ENCODE peak calls at places on chromosomes 11 and 22, in nine cellular contexts. R, N, F, P, Y, X, K, Q and B are unnamed samples.

GRCh38 chr22:27060188-27060587 is 402.8 kb downstream of the MIAT start:
- DNase-seq in R (no peak), N (no peak), F (no peak), P (no peak), Y (no peak), X (no peak), K (no peak), Q (no peak), B (no peak)

GRCh38 chr22:30754971-30755759 is 60.5 kb downstream of the OSBP2 start:
- DNase-seq in R (peak), N (peak), F (peak), P (peak), Y (peak), X (peak), K (no peak), Q (peak), B (peak)

GRCh38 chr22:50293441-50294318 is 13.8 kb downstream of the PLXNB2 start:
- DNase-seq in R (peak), N (no peak), F (peak), P (peak), Y (peak), X (peak), K (no peak), Q (peak), B (peak)

GRCh38 chr11:64298966-64299846 is 952 bp upstream of the CATSPERZ start:
- DNase-seq in R (no peak), N (no peak), F (peak), P (peak), Y (no peak), X (no peak), K (no peak), Q (no peak), B (no peak)

GRCh38 chr11:12329797-12330196 is 47.6 kb upstream of the PARVA start:
- DNase-seq in R (no peak), N (no peak), F (no peak), P (no peak), Y (no peak), X (no peak), K (no peak), Q (no peak), B (no peak)

GRCh38 chr11:117600261-117600783 is 196.7 kb downstream of the DSCAML1 start:
- DNase-seq in R (no peak), N (no peak), F (no peak), P (no peak), Y (no peak), X (no peak), K (no peak), Q (no peak), B (no peak)

GRCh38 chr11:77230878-77231605 is 70.4 kb downstream of the GDPD4 start:
- DNase-seq in R (no peak), N (no peak), F (no peak), P (no peak), Y (no peak), X (no peak), K (no peak), Q (no peak), B (no peak)

GRCh38 chr11:121031167-121031566 is 7.3 kb downstream of the TBCEL start:
- DNase-seq in R (no peak), N (no peak), F (no peak), P (no peak), Y (no peak), X (no peak), K (no peak), Q (no peak), B (no peak)

GRCh38 chr11:2917842-2918490 is 11.3 kb downstream of the PHLDA2 start:
- DNase-seq in R (no peak), N (no peak), F (no peak), P (no peak), Y (no peak), X (no peak), K (no peak), Q (no peak), B (no peak)

GRCh38 chr11:28049338-28050216 is 58.4 kb downstream of the KIF18A start:
- DNase-seq in R (peak), N (no peak), F (no peak), P (no peak), Y (no peak), X (no peak), K (no peak), Q (peak), B (peak)

GRCh38 chr22:50468626-50469025 is 6.2 kb downstream of the SBF1 start:
- DNase-seq in R (no peak), N (no peak), F (no peak), P (no peak), Y (no peak), X (no peak), K (no peak), Q (no peak), B (no peak)

GRCh38 chr11:100861221-100861620 is 174.1 kb downstream of the ARHGAP42 start:
- DNase-seq in R (no peak), N (no peak), F (no peak), P (no peak), Y (no peak), X (no peak), K (no peak), Q (no peak), B (no peak)

GRCh38 chr11:117984471-117984870 is 1.7 kb upstream of the IL10RA start:
- DNase-seq in R (peak), N (no peak), F (no peak), P (no peak), Y (no peak), X (no peak), K (no peak), Q (no peak), B (no peak)

GRCh38 chr11:106101797-106102196 is 24.3 kb downstream of the AASDHPPT start:
- DNase-seq in R (peak), N (no peak), F (no peak), P (no peak), Y (no peak), X (no peak), K (no peak), Q (peak), B (peak)

GRCh38 chr22:21602579-21602978 is 27.2 kb downstream of the YDJC start:
- DNase-seq in R (no peak), N (no peak), F (no peak), P (no peak), Y (no peak), X (no peak), K (no peak), Q (no peak), B (no peak)

GRCh38 chr11:34281256-34281655 is 76.6 kb downstream of the ABTB2 start:
- DNase-seq in R (no peak), N (no peak), F (no peak), P (no peak), Y (no peak), X (no peak), K (no peak), Q (no peak), B (no peak)

GRCh38 chr11:3222003-3222855 is 3.6 kb upstream of the MRGPRG start:
- DNase-seq in R (no peak), N (no peak), F (no peak), P (no peak), Y (no peak), X (no peak), K (no peak), Q (no peak), B (no peak)

GRCh38 chr22:25207553-25208157 is 8.0 kb downstream of the CRYBB3 start:
- DNase-seq in R (no peak), N (no peak), F (no peak), P (no peak), Y (no peak), X (no peak), K (no peak), Q (no peak), B (no peak)

GRCh38 chr11:22703040-22703439 is 36.6 kb downstream of the GAS2 start:
- DNase-seq in R (peak), N (no peak), F (no peak), P (peak), Y (no peak), X (no peak), K (no peak), Q (no peak), B (peak)

GRCh38 chr11:126124284-126124683 is 61.6 kb upstream of the CDON start:
- DNase-seq in R (no peak), N (no peak), F (no peak), P (no peak), Y (no peak), X (no peak), K (no peak), Q (no peak), B (no peak)

GRCh38 chr11:77442394-77443053 is 31.4 kb downstream of the PAK1 start:
- DNase-seq in R (no peak), N (no peak), F (no peak), P (no peak), Y (no peak), X (no peak), K (no peak), Q (no peak), B (no peak)

GRCh38 chr11:44016129-44016528 is 31.7 kb upstream of the ACCSL start:
- DNase-seq in R (peak), N (no peak), F (peak), P (no peak), Y (no peak), X (no peak), K (peak), Q (peak), B (peak)

GRCh38 chr22:28479912-28480311 is 199.7 kb downstream of the TTC28 start:
- DNase-seq in R (no peak), N (no peak), F (no peak), P (no peak), Y (no peak), X (no peak), K (no peak), Q (no peak), B (no peak)

GRCh38 chr11:44246726-44247125 is 63.2 kb downstream of the ALX4 start:
- DNase-seq in R (peak), N (no peak), F (peak), P (no peak), Y (peak), X (no peak), K (no peak), Q (peak), B (no peak)

GRCh38 chr22:46057762-46058420 is 80.9 kb upstream of the WNT7B start:
- DNase-seq in R (peak), N (no peak), F (peak), P (no peak), Y (no peak), X (peak), K (no peak), Q (peak), B (peak)

GRCh38 chr11:92225563-92226308 is 1.1 kb downstream of the FAT3 start:
- DNase-seq in R (no peak), N (peak), F (no peak), P (peak), Y (no peak), X (no peak), K (peak), Q (no peak), B (peak)

GRCh38 chr22:26711205-26711958 is 54.0 kb downstream of the MIAT start:
- DNase-seq in R (no peak), N (no peak), F (no peak), P (no peak), Y (no peak), X (peak), K (no peak), Q (no peak), B (no peak)

GRCh38 chr11:67371549-67372231 is 1.7 kb downstream of the CLCF1 start:
- DNase-seq in R (peak), N (no peak), F (no peak), P (peak), Y (no peak), X (peak), K (no peak), Q (peak), B (no peak)
- TF ChIP-seq CTCF in R (peak), N (peak), F (peak), P (peak), Y (peak), X (peak), K (peak), Q (peak), B (peak)

GRCh38 chr11:122294041-122294440 is 178.0 kb upstream of the BLID start:
- DNase-seq in R (no peak), N (no peak), F (no peak), P (no peak), Y (no peak), X (no peak), K (no peak), Q (no peak), B (no peak)

GRCh38 chr11:122293298-122294023 is 177.4 kb upstream of the BLID start:
- DNase-seq in R (peak), N (no peak), F (no peak), P (no peak), Y (peak), X (no peak), K (no peak), Q (peak), B (no peak)
- TF ChIP-seq CTCF in R (peak), N (peak), F (peak), P (peak), Y (peak), X (peak), K (no peak), Q (peak), B (no peak)

GRCh38 chr11:131692151-131692550 is 321.7 kb downstream of the NTM start:
- DNase-seq in R (no peak), N (no peak), F (no peak), P (no peak), Y (no peak), X (no peak), K (no peak), Q (peak), B (no peak)

GRCh38 chr11:131694526-131695424 is 324.4 kb downstream of the NTM start:
- DNase-seq in R (peak), N (peak), F (peak), P (peak), Y (no peak), X (peak), K (peak), Q (peak), B (peak)

GRCh38 chr11:131692961-131693360 is 322.5 kb downstream of the NTM start:
- DNase-seq in R (no peak), N (no peak), F (no peak), P (no peak), Y (no peak), X (no peak), K (no peak), Q (no peak), B (no peak)

GRCh38 chr11:131691558-131692041 is 321.2 kb downstream of the NTM start:
- DNase-seq in R (peak), N (peak), F (no peak), P (peak), Y (no peak), X (no peak), K (no peak), Q (no peak), B (no peak)

GRCh38 chr11:131693756-131694155 is 323.3 kb downstream of the NTM start:
- DNase-seq in R (no peak), N (no peak), F (no peak), P (no peak), Y (no peak), X (no peak), K (no peak), Q (no peak), B (no peak)
- TF ChIP-seq CTCF in R (no peak), N (no peak), F (no peak), P (no peak), Y (no peak), X (no peak), K (peak), Q (no peak), B (no peak)

GRCh38 chr22:39543095-39543494 is 10.5 kb upstream of the RPS19BP1 start:
- DNase-seq in R (peak), N (peak), F (no peak), P (peak), Y (no peak), X (peak), K (no peak), Q (no peak), B (no peak)
- TF ChIP-seq CTCF in R (peak), N (peak), F (peak), P (peak), Y (peak), X (peak), K (peak), Q (peak), B (peak)

GRCh38 chr22:47517062-47517461 is 754.6 kb downstream of the TBC1D22A start:
- DNase-seq in R (no peak), N (no peak), F (no peak), P (no peak), Y (no peak), X (no peak), K (no peak), Q (no peak), B (no peak)

GRCh38 chr22:47515384-47516125 is 753.1 kb downstream of the TBC1D22A start:
- DNase-seq in R (no peak), N (no peak), F (no peak), P (no peak), Y (no peak), X (peak), K (no peak), Q (no peak), B (no peak)

DNA sequence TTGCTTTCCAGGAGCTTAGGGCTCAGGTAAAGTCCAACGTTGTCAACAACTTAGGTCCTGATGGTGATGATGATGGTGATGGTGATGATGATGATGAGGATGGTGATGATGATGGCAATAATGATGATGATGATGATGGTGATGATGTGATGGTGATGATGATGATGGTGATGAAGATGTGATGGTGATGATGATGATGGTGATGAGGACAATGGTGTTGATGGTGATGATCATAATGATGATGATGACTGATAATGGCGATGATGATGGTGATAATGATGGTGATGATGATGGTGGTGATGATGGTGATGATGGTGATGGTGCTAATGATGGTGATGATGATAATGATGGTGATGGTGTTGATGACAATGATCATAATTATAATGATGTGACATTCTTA is 750.2 kb downstream of the TBC1D22A start:
- DNase-seq in R (no peak), N (no peak), F (no peak), P (no peak), Y (no peak), X (no peak), K (no peak), Q (no peak), B (no peak)
- TF ChIP-seq CTCF in R (no peak), N (no peak), F (no peak), P (no peak), Y (no peak), X (no peak), K (no peak), Q (no peak), B (no peak)